ENCODE peak calls at places on chromosomes 7 and 10, in eight cellular contexts. T, A, X, K, N, F, L and D are unnamed samples.

GRCh38 chr10:116521424-116522305 is 24.1 kb upstream of the PNLIP start:
- DNase-seq in T (peak; percentile 47), A (no peak), X (peak; percentile 1), K (peak; percentile 57), N (peak; percentile 50), F (no peak), L (peak; percentile 2), D (peak; percentile 54)

GRCh38 chr7:112937651-112938390 is 147.6 kb upstream of the TMEM168 start:
- DNase-seq in T (no peak), A (no peak), X (no peak), K (peak; percentile 84), N (no peak), F (no peak), L (no peak), D (no peak)

GRCh38 chr7:148084138-148084537 is 506.4 kb upstream of the C7orf33 start:
- DNase-seq in T (peak; percentile 63), A (no peak), X (peak; percentile 83), K (peak; percentile 72), N (peak; percentile 25), F (peak; percentile 64), L (no peak), D (peak; percentile 80)

GRCh38 chr7:158016171-158017087 is 571.2 kb downstream of the PTPRN2 start:
- DNase-seq in T (no peak), A (no peak), X (peak; percentile 62), K (no peak), N (no peak), F (no peak), L (no peak), D (peak; percentile 77)

GRCh38 chr10:33876547-33877400 is 542.3 kb upstream of the NRP1 start:
- DNase-seq in T (no peak), A (no peak), X (no peak), K (no peak), N (peak; percentile 47), F (no peak), L (no peak), D (no peak)

GRCh38 chr7:78576196-78576595 is 777.6 kb downstream of the PHTF2 start:
- DNase-seq in T (no peak), A (no peak), X (no peak), K (peak; percentile 63), N (no peak), F (no peak), L (no peak), D (peak; percentile 9)

GRCh38 chr7:139598642-139599041 is 75.2 kb downstream of the CLEC2L start:
- DNase-seq in T (no peak), A (no peak), X (peak; percentile 83), K (no peak), N (peak; percentile 29), F (no peak), L (no peak), D (no peak)

GRCh38 chr10:63375006-63375405 is 90.8 kb downstream of the JMJD1C start:
- DNase-seq in T (no peak), A (no peak), X (no peak), K (peak; percentile 36), N (peak; percentile 51), F (no peak), L (no peak), D (no peak)

GRCh38 chr10:47179291-47179647 is 120.7 kb upstream of the GDF10 start:
- DNase-seq in T (no peak), A (no peak), X (no peak), K (no peak), N (no peak), F (no peak), L (no peak), D (no peak)

GRCh38 chr10:5817322-5818047 is 4.3 kb upstream of the GDI2 start:
- DNase-seq in T (peak; percentile 75), A (no peak), X (no peak), K (no peak), N (no peak), F (no peak), L (no peak), D (no peak)

GRCh38 chr10:97651773-97652172 is 11.3 kb downstream of the PI4K2A start:
- DNase-seq in T (no peak), A (no peak), X (no peak), K (no peak), N (peak; percentile 99), F (no peak), L (no peak), D (no peak)

GRCh38 chr7:71173955-71174354 is 42.0 kb downstream of the GALNT17 start:
- DNase-seq in T (no peak), A (no peak), X (peak; percentile 37), K (no peak), N (no peak), F (no peak), L (no peak), D (no peak)

GRCh38 chr7:921581-922333 is 32.7 kb downstream of the ADAP1 start:
- DNase-seq in T (no peak), A (no peak), X (no peak), K (no peak), N (no peak), F (no peak), L (no peak), D (no peak)

GRCh38 chr7:101486764-101487458 is 124.2 kb downstream of the COL26A1 start:
- DNase-seq in T (no peak), A (no peak), X (no peak), K (no peak), N (no peak), F (no peak), L (no peak), D (no peak)

GRCh38 chr7:107953924-107954303 is 49.0 kb downstream of the LAMB1 start:
- DNase-seq in T (no peak), A (no peak), X (no peak), K (no peak), N (no peak), F (no peak), L (no peak), D (no peak)

GRCh38 chr7:47507514-47507913 is 74.4 kb downstream of the TNS3 start:
- DNase-seq in T (no peak), A (no peak), X (no peak), K (no peak), N (no peak), F (no peak), L (no peak), D (peak; percentile 59)

GRCh38 chr7:30726296-30727006 is 25.5 kb upstream of the INMT start:
- DNase-seq in T (no peak), A (peak; percentile 75), X (no peak), K (no peak), N (no peak), F (no peak), L (no peak), D (no peak)

GRCh38 chr7:130063036-130063435 is 7.3 kb upstream of the KLHDC10 start:
- DNase-seq in T (peak; percentile 66), A (peak; percentile 77), X (no peak), K (peak; percentile 19), N (no peak), F (peak; percentile 3), L (no peak), D (peak; percentile 85)

GRCh38 chr7:78146546-78146945 is 348.0 kb downstream of the PHTF2 start:
- DNase-seq in T (no peak), A (no peak), X (no peak), K (no peak), N (no peak), F (no peak), L (no peak), D (no peak)

GRCh38 chr10:72697711-72698110 is 5.8 kb downstream of the MCU start:
- DNase-seq in T (no peak), A (no peak), X (no peak), K (peak; percentile 77), N (no peak), F (no peak), L (no peak), D (no peak)

GRCh38 chr10:119301397-119301796 is 94.0 kb downstream of the GRK5 start:
- DNase-seq in T (peak; percentile 44), A (peak; percentile 79), X (no peak), K (no peak), N (no peak), F (no peak), L (no peak), D (no peak)